ENCODE peak calls at places on chromosomes 6 and 20, in nine cellular contexts. W is CD8-positive, alpha-beta memory T cell; A is left ventricle myocardium inferior; Z is heart right ventricle; N is adrenal gland; K is endodermal cell; T is aorta; Q is MM.1S; F is tibial artery. H is an unnamed sample. For H3K27me3, the result is how much of the 10 kb centered on the place peaks cover.

GRCh38 chr20:17848649-17849048 is 119.9 kb downstream of the SNX5 start:
- DNase-seq in W (no peak), Q (peak), N (no peak), K (no peak), Z (no peak), F (no peak), T (no peak), A (no peak), H (no peak)

GRCh38 chr6:45898941-45899682 is 116.5 kb downstream of the CLIC5 start:
- DNase-seq in W (no peak), Z (no peak), Q (no peak), N (no peak), A (no peak), K (no peak), F (no peak), T (no peak), H (no peak)

GRCh38 chr20:10790013-10790412 is 116.2 kb upstream of the JAG1 start:
- DNase-seq in Q (no peak), W (no peak), A (no peak), F (no peak), K (no peak), N (no peak), Z (no peak), T (no peak), H (no peak)

GRCh38 chr6:129575378-129576118 is 134.4 kb downstream of the ARHGAP18 start:
- DNase-seq in W (no peak), A (no peak), K (no peak), F (no peak), N (peak), Q (no peak), T (no peak), Z (no peak), H (no peak)

GRCh38 chr6:26194329-26194701 is 107.1 kb downstream of the HFE start:
- DNase-seq in A (no peak), T (no peak), Z (no peak), Q (no peak), F (no peak), W (no peak), N (no peak), K (no peak), H (no peak)

GRCh38 chr6:169933839-169934698 is 182.6 kb downstream of the ERMARD start:
- DNase-seq in N (peak), K (no peak), T (peak), Q (no peak), Z (peak), A (peak), W (no peak), F (no peak), H (peak)

GRCh38 chr6:46443623-46444022 is 47.6 kb downstream of the RCAN2 start:
- DNase-seq in T (no peak), A (no peak), N (no peak), Q (no peak), Z (no peak), F (no peak), K (no peak), W (no peak), H (no peak)

GRCh38 chr6:44105993-44106740 is 21.1 kb downstream of the MRPL14 start:
- DNase-seq in T (no peak), W (no peak), K (no peak), Z (no peak), A (no peak), N (no peak), F (no peak), Q (no peak), H (no peak)

GRCh38 chr6:109034439-109035041 is 60.1 kb downstream of the SESN1 start:
- DNase-seq in N (no peak), Z (no peak), K (no peak), W (no peak), T (no peak), F (no peak), Q (no peak), A (no peak), H (no peak)

GRCh38 chr20:58144071-58144470 is 84.4 kb downstream of the ANKRD60 start:
- DNase-seq in T (no peak), Q (no peak), N (no peak), Z (no peak), F (peak), K (no peak), W (no peak), A (no peak), H (no peak)

GRCh38 chr20:49677777-49678758 is 35.6 kb downstream of the B4GALT5 start:
- DNase-seq in K (no peak), F (no peak), A (no peak), W (no peak), Q (no peak), Z (no peak), N (no peak), T (no peak), H (no peak)

GRCh38 chr20:49580818-49581174 is 12.9 kb upstream of the PTGIS start:
- DNase-seq in Q (no peak), W (no peak), K (no peak), A (no peak), F (peak), N (no peak), Z (no peak), T (no peak), H (no peak)

GRCh38 chr6:143772662-143773061 is 70.5 kb upstream of the LTV1 start:
- DNase-seq in N (no peak), W (no peak), A (no peak), F (no peak), K (no peak), T (no peak), Q (no peak), Z (no peak), H (no peak)

GRCh38 chr6:37454420-37455125 is 21.6 kb downstream of the CMTR1 start:
- DNase-seq in A (no peak), F (no peak), Z (no peak), N (no peak), T (no peak), K (no peak), W (no peak), Q (no peak), H (no peak)

GRCh38 chr6:25410102-25410501 is 130.9 kb downstream of the CARMIL1 start:
- DNase-seq in W (no peak), Z (no peak), N (no peak), A (no peak), Q (peak), T (no peak), K (no peak), F (no peak), H (no peak)

GRCh38 chr6:97459535-97459934 is 176.5 kb upstream of the MMS22L start:
- DNase-seq in Z (no peak), N (no peak), T (no peak), K (no peak), W (no peak), Q (no peak), F (no peak), A (no peak), H (no peak)

GRCh38 chr6:56223995-56224394 is 23.4 kb downstream of the COL21A1 start:
- DNase-seq in Z (no peak), N (no peak), W (no peak), A (no peak), Q (no peak), F (no peak), K (no peak), T (no peak), H (no peak)

GRCh38 chr20:22582386-22582959 is 1.9 kb downstream of the FOXA2 start:
- DNase-seq in F (no peak), N (no peak), Q (no peak), T (no peak), W (no peak), K (peak), A (no peak), Z (no peak), H (no peak)
- H3K27me3 ChIP-seq in F (under half), N (half or more), Q (under half), T (under half), W (under half), K (under half), A (half or more), Z (half or more), H (under half)

GRCh38 chr6:43093361-43094289 is 17.5 kb downstream of the PTK7 start:
- DNase-seq in A (no peak), K (no peak), T (no peak), F (no peak), N (peak), Q (no peak), Z (no peak), W (no peak), H (no peak)
- H3K27ac ChIP-seq in A (peak), K (peak), T (no peak), F (peak), N (no peak), Q (no peak), Z (no peak), W (no peak), H (no peak)

GRCh38 chr20:59297641-59298040 is 2.8 kb upstream of the EDN3 start:
- DNase-seq in T (no peak), Z (no peak), Q (no peak), K (no peak), W (no peak), A (no peak), F (no peak), N (no peak), H (no peak)
- H3K27me3 ChIP-seq in T (under half), Z (half or more), Q (half or more), K (half or more), W (under half), A (half or more), F (under half), N (under half), H (under half)

DNA sequence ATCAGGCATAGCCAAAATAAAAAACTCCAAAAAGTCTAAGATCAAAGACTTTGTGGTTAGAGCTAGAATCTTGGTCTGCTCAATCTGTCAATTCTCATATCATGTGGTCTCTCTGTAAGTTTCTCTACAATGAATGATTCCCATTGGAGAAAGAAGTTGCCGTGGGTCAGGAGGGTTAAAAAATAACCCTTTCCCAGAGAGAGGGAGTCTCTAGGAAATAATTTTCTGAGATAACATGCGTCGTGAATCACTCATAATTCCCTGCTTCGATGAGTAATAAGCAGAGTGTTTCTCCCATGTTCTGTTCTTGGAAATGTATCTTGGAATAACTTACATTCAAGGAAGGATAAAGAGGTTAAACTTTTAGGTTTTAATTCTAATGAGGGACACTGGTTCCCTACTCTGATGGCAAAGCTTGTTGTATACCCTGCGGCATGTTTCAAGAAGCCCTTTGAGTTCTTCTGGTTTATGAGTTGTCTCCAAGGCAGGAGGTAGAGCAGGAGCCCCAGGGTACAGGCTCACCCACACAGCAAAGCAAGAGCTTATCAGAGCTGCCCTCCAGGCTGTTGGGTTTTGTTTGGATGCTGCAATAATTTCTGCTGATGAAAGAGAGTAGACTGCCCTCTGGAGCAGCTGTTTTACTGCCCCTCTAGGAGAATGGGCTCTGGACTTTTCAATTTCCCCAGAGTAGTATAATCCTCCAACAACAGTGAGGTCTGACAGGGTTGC is 599.1 kb downstream of the QKI start:
- DNase-seq in A (no peak), K (no peak), F (no peak), N (no peak), Z (no peak), Q (no peak), W (no peak), T (no peak), H (no peak)
- H3K27ac ChIP-seq in A (peak), K (no peak), F (no peak), N (no peak), Z (no peak), Q (no peak), W (no peak), T (no peak), H (no peak)

DNA sequence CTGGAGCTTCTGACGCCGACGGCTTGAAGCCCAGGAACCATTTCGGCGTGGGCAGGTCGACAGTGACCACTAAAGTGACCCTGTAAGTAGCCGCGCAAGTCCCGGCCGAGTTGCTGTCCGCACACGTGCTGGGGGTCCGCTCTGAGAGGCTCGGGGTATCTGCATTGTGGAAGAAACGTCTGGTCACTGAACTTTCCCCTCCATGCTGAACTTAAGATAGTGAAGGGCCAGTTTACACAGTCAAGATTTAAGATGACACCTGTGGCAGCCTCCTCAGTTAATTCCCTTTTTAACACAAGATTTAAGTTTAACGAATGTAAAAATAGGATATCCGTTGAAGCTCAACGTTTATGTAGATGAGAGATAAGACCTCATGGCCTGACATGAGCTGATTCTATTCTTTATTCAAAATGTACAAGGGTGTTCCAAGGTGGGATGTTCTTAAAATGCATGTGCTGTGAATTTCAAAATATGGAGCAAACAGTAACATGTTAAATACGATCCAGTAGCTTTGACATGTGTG is 116.3 kb downstream of the RTN4IP1 start:
- DNase-seq in Q (no peak), T (no peak), K (no peak), F (no peak), N (no peak), A (no peak), Z (no peak), W (no peak), H (no peak)
- H3K27me3 ChIP-seq in Q (half or more), T (under half), K (half or more), F (under half), N (under half), A (half or more), Z (under half), W (under half), H (under half)